ENCODE peak calls at places on chromosome 14, in ten cellular contexts. A is GM23338, R is heart left ventricle, P is HFFc6, V is progenitor cell of endocrine pancreas, X is endothelial cell, N is A549, E is lower leg skin, M is neural progenitor cell, B is dorsolateral prefrontal cortex. J is an unnamed sample.

GRCh38 chr14:59306775-59307174 is 118.3 kb downstream of the DAAM1 start:
- DNase-seq in A (no peak), P (peak), N (peak), V (no peak), X (no peak), M (no peak), B (no peak), R (no peak), E (no peak), J (peak)

GRCh38 chr14:92586001-92586947 is 72.7 kb downstream of the RIN3 start:
- DNase-seq in M (no peak), X (no peak), N (no peak), A (no peak), E (no peak), P (peak), V (no peak), R (no peak), B (no peak), J (peak)

GRCh38 chr14:106877527-106877926 is 1351.1 kb downstream of the TMEM121 start:
- DNase-seq in P (no peak), X (no peak), A (no peak), M (no peak), R (no peak), E (no peak), N (no peak), B (no peak), V (no peak), J (no peak)

GRCh38 chr14:69475194-69475818 is 9.2 kb upstream of the PLEKHD1 start:
- DNase-seq in B (no peak), E (peak), N (peak), M (peak), A (peak), V (no peak), R (no peak), X (no peak), P (no peak), J (peak)

GRCh38 chr14:24416932-24417619 is 12.4 kb downstream of the CBLN3 start:
- DNase-seq in R (no peak), B (no peak), E (peak), V (no peak), M (no peak), P (no peak), A (peak), N (no peak), X (no peak), J (no peak)

GRCh38 chr14:38134631-38135030 is 73.1 kb upstream of the SSTR1 start:
- DNase-seq in E (no peak), X (no peak), R (no peak), A (no peak), P (no peak), N (no peak), V (no peak), M (no peak), B (no peak), J (no peak)

GRCh38 chr14:29757711-29758233 is 169.9 kb downstream of the PRKD1 start:
- DNase-seq in X (no peak), N (no peak), B (no peak), E (no peak), A (no peak), P (no peak), R (no peak), M (no peak), V (no peak), J (no peak)

GRCh38 chr14:22190411-22191191 is 398.4 kb downstream of the DAD1 start:
- DNase-seq in B (no peak), M (no peak), N (no peak), E (no peak), P (peak), R (no peak), X (no peak), V (no peak), A (no peak), J (peak)

GRCh38 chr14:34770901-34771300 is 56.5 kb upstream of the CFL2 start:
- DNase-seq in E (no peak), V (no peak), X (no peak), P (no peak), A (no peak), N (no peak), B (no peak), M (no peak), R (no peak), J (no peak)

GRCh38 chr14:106210650-106211049 is 684.3 kb downstream of the TMEM121 start:
- DNase-seq in A (no peak), N (no peak), R (no peak), M (no peak), X (no peak), P (no peak), B (no peak), V (no peak), E (no peak), J (no peak)

GRCh38 chr14:74976264-74977113 is 21.1 kb upstream of the PGF start:
- DNase-seq in V (no peak), R (no peak), X (no peak), A (no peak), P (no peak), M (no peak), E (peak), B (no peak), N (no peak), J (no peak)

GRCh38 chr14:94320243-94320642 is 2.9 kb downstream of the SERPINA6 start:
- DNase-seq in X (no peak), E (no peak), V (no peak), R (no peak), A (peak), N (peak), B (no peak), M (no peak), P (no peak), J (no peak)

GRCh38 chr14:78576437-78577166 is 406.4 kb downstream of the NRXN3 start:
- DNase-seq in A (no peak), B (no peak), R (no peak), M (no peak), X (no peak), E (no peak), N (no peak), P (no peak), V (no peak), J (no peak)

GRCh38 chr14:92481811-92482559 is 31.6 kb upstream of the RIN3 start:
- DNase-seq in A (no peak), E (peak), V (no peak), R (no peak), M (no peak), B (peak), P (no peak), N (no peak), X (no peak), J (no peak)

GRCh38 chr14:38994721-38995120 is 108.3 kb downstream of the SEC23A start:
- DNase-seq in A (no peak), P (no peak), X (no peak), N (no peak), B (no peak), E (no peak), R (no peak), M (no peak), V (no peak), J (no peak)

GRCh38 chr14:89015016-89015415 is 190.6 kb downstream of the TTC8 start:
- DNase-seq in B (no peak), A (peak), N (no peak), P (no peak), V (no peak), R (no peak), M (no peak), X (no peak), E (no peak), J (no peak)

GRCh38 chr14:92549096-92549852 is 35.7 kb downstream of the RIN3 start:
- DNase-seq in N (no peak), R (no peak), E (no peak), V (no peak), A (no peak), X (no peak), B (no peak), M (no peak), P (no peak), J (no peak)

GRCh38 chr14:56199095-56199975 is 81.1 kb downstream of the PELI2 start:
- DNase-seq in B (no peak), R (no peak), X (no peak), P (peak), E (no peak), M (no peak), V (no peak), A (no peak), N (peak), J (peak)

GRCh38 chr14:96625436-96625945 is 123.3 kb downstream of the PAPOLA start:
- DNase-seq in B (no peak), X (no peak), P (no peak), N (no peak), M (no peak), A (no peak), R (no peak), E (peak), V (no peak), J (no peak)

GRCh38 chr14:75939200-75939599 is 42.6 kb downstream of the TGFB3 start:
- DNase-seq in N (no peak), E (no peak), V (no peak), A (no peak), R (no peak), M (no peak), P (no peak), X (no peak), B (no peak), J (no peak)

GRCh38 chr14:56116128-56116900 is 1.9 kb upstream of the PELI2 start:
- DNase-seq in R (no peak), E (no peak), M (no peak), X (no peak), A (no peak), P (no peak), B (no peak), V (no peak), N (no peak), J (no peak)

GRCh38 chr14:51318777-51319176 is 78.7 kb downstream of the TMX1 start:
- DNase-seq in R (no peak), X (no peak), A (no peak), P (no peak), B (no peak), E (no peak), V (no peak), N (no peak), M (no peak), J (no peak)

GRCh38 chr14:92458136-92458958 is 55.2 kb upstream of the RIN3 start:
- DNase-seq in A (no peak), X (no peak), E (peak), V (no peak), R (no peak), P (no peak), B (no peak), N (no peak), M (no peak), J (no peak)

GRCh38 chr14:38113546-38113945 is 94.2 kb upstream of the SSTR1 start:
- DNase-seq in R (no peak), X (no peak), N (no peak), E (no peak), B (no peak), P (no peak), A (peak), M (no peak), V (no peak), J (no peak)

GRCh38 chr14:98725196-98725595 is 546.8 kb downstream of the BCL11B start:
- DNase-seq in R (no peak), E (no peak), M (no peak), P (no peak), X (no peak), N (no peak), V (no peak), B (no peak), A (no peak), J (no peak)

GRCh38 chr14:24113801-24114535 is 609 bp upstream of the DCAF11 start:
- DNase-seq in N (peak), M (peak), P (peak), B (peak), R (peak), A (peak), X (peak), E (peak), V (peak), J (peak)

DNA sequence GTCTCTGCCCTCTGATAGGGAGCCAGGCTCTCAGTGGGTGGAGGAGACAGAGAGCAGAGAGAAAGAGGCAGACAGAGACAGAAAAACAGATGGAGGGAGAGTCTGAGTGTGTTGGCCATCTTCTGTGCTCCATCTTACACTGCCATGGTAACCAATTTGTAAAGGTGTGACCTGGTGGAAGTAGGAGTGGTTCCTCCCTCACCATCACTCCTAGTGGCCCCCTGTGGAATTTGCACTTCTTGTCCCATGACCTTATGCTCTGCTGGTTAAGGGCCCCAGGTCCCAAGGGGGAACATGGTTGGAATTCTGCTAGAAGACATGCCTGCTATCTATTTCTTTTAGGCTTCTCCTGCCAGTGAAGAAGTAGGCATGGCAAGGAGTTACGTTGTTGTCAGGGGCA is 376.7 kb upstream of the CCDC196 start:
- DNase-seq in P (no peak), B (no peak), M (no peak), N (no peak), E (no peak), R (no peak), V (no peak), A (peak), X (no peak), J (no peak)
- TF ChIP-seq CTCF in P (no peak), B (no peak), M (no peak), N (no peak), E (no peak), R (no peak), V (no peak), A (peak), X (peak), J (no peak)

DNA sequence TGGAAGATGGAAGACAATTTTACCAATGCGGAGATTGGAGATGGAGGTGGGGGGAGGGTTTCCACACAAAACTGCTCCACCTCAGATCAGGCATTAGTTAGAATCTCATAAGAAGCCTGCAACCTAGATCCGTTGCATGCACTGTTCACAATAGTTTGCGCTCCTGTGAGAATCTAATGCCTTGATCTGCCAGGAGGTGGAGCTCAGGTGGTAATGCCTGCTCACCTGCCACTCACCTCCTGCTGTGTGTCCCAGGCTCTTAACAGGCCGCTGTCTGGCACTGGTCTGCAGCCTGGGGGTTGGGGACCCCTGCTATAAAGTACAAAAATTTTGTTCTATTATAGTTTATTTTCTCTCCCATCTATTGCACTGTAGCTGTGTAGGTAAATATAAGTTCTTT is 84.9 kb upstream of the FOXG1 start:
- DNase-seq in B (no peak), X (no peak), P (no peak), N (no peak), E (no peak), A (peak), V (no peak), R (no peak), M (no peak), J (no peak)
- TF ChIP-seq CTCF in B (no peak), X (no peak), P (no peak), N (no peak), E (no peak), A (peak), V (peak), R (no peak), M (no peak), J (no peak)

GRCh38 chr14:100902295-100902694 is 1.2 kb downstream of the RTL1 start:
- DNase-seq in E (no peak), M (peak), N (peak), X (no peak), V (no peak), R (no peak), B (peak), P (no peak), A (peak), J (no peak)
- TF ChIP-seq CTCF in E (no peak), M (peak), N (peak), X (no peak), V (peak), R (no peak), B (no peak), P (peak), A (peak), J (peak)

GRCh38 chr14:53409974-53410373 is 256.9 kb upstream of the DDHD1 start:
- DNase-seq in X (no peak), M (no peak), B (no peak), R (no peak), P (peak), V (no peak), N (no peak), E (no peak), A (no peak), J (peak)
- TF ChIP-seq CTCF in X (no peak), M (no peak), B (no peak), R (no peak), P (no peak), V (no peak), N (no peak), E (no peak), A (no peak), J (no peak)

GRCh38 chr14:77143071-77143470 is 1.5 kb upstream of the ZDHHC22 start:
- DNase-seq in P (no peak), N (no peak), B (peak), X (no peak), V (no peak), M (no peak), R (no peak), A (no peak), E (no peak), J (no peak)
- TF ChIP-seq CTCF in P (no peak), N (no peak), B (no peak), X (no peak), V (no peak), M (no peak), R (no peak), A (no peak), E (no peak), J (no peak)

GRCh38 chr14:102139248-102140026 is at the start of gene WDR20:
- DNase-seq in N (peak), M (peak), V (peak), A (peak), X (peak), B (peak), R (peak), P (peak), E (peak), J (peak)
- TF ChIP-seq CTCF in N (peak), M (peak), V (no peak), A (no peak), X (no peak), B (no peak), R (no peak), P (no peak), E (no peak), J (no peak)

DNA sequence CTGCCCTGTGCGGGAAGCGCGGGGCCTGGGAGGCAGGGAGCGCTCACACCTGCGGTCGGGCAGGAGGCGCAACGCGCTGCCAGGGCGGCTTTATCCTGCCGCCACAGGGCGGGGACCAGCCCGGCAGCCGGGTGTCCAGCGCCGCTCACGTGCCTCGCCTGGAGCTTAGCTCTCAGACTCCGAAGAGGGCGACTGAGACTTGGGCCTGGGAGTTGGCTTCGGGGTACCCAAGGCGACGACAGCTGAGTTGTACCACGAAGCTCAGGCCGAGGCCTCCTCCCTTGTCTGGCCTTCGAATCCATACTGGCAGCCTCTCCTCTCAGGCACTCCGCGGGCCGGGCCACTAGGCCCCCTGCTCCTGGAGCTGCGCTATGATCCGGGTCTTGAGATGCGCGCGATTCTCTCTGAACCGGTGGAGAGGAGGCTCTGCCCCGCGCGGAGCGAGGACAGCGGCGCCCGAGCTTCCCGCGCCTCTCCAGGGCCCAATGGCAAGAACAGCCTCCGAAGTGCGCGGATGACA is 6.9 kb downstream of the SIX1 start:
- DNase-seq in X (peak), N (no peak), B (no peak), V (peak), E (no peak), M (peak), A (peak), P (no peak), R (no peak), J (no peak)
- TF ChIP-seq CTCF in X (no peak), N (no peak), B (no peak), V (no peak), E (no peak), M (no peak), A (no peak), P (no peak), R (no peak), J (no peak)

DNA sequence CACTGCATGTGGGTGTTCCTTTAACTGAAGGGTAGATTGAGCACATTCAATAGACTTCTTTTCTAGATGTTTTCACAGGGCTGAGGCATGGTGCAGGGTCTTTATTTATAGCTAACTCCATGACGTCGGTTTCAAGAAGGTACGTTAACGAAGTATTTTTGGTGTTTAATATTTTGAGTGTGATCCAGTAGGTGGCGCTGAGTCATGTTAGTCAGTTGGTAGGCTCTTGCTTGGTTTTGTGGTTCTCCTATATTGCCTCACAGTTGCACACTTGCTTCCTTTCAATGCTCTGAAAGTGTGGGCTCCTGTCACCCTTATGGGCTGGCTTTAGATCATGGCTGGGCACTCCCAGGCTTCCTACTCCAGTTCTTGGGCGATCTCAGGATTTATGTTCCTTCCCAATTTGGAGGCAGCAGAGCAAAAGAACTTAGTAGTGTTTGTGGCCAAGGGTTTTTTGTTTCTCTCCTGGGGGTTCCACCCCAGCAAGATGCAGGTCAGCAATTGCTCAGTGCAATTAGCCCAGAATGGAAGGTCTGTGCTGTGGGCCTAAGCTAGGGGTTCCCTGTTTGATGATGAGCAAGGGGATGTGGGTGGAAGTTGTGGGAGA is 471.6 kb upstream of the FOXG1 start:
- DNase-seq in E (no peak), A (peak), R (no peak), N (peak), V (no peak), X (peak), M (peak), P (no peak), B (no peak), J (peak)
- TF ChIP-seq CTCF in E (no peak), A (peak), R (no peak), N (peak), V (peak), X (peak), M (peak), P (no peak), B (no peak), J (peak)

GRCh38 chr14:105207460-105207901 is 26.4 kb upstream of the NUDT14 start:
- DNase-seq in V (no peak), P (no peak), N (peak), R (no peak), E (no peak), B (no peak), X (no peak), M (peak), A (peak), J (no peak)
- TF ChIP-seq CTCF in V (no peak), P (no peak), N (no peak), R (peak), E (no peak), B (no peak), X (no peak), M (peak), A (no peak), J (peak)